ENCODE peak calls at places on chromosome 3, in five cellular contexts. P is Daoy, X is A549, O is lung, M is mucosa of gallbladder. J is an unnamed sample.

GRCh38 chr3:106534206-106534605 is 665.4 kb upstream of the CBLB start:
- DNase-seq in P (peak), M (no peak), X (no peak), O (no peak), J (peak)

GRCh38 chr3:126194713-126195305 is 14.4 kb upstream of the ALDH1L1 start:
- DNase-seq in O (no peak), P (no peak), M (no peak), X (no peak), J (no peak)

GRCh38 chr3:107271787-107272387 is 105.4 kb upstream of the CCDC54 start:
- DNase-seq in X (peak), P (peak), O (no peak), M (no peak), J (no peak)

GRCh38 chr3:113532698-113533533 is 561 bp downstream of the SIDT1 start:
- DNase-seq in M (no peak), P (peak), O (no peak), X (peak), J (no peak)

GRCh38 chr3:29697989-29698388 is 417.1 kb downstream of the RBMS3 start:
- DNase-seq in O (no peak), P (no peak), M (no peak), X (no peak), J (no peak)

GRCh38 chr3:157660847-157661246 is 157.6 kb upstream of the VEPH1 start:
- DNase-seq in X (no peak), M (no peak), P (no peak), O (no peak), J (no peak)

GRCh38 chr3:98778852-98779379 is 15.8 kb downstream of the ST3GAL6 start:
- DNase-seq in P (peak), M (no peak), O (no peak), X (no peak), J (peak)

GRCh38 chr3:96813820-96814580 is 394 bp upstream of the EPHA6 start:
- DNase-seq in P (peak), M (peak), O (no peak), X (peak), J (peak)

GRCh38 chr3:170714151-170714550 is 128.3 kb upstream of the SLC7A14 start:
- DNase-seq in X (no peak), P (peak), M (no peak), O (no peak), J (no peak)

GRCh38 chr3:139534992-139535879 is 4.3 kb downstream of the RBP1 start:
- DNase-seq in O (no peak), X (no peak), M (peak), P (peak), J (no peak)

GRCh38 chr3:147392083-147392916 is 14.0 kb downstream of the ZIC4 start:
- DNase-seq in P (peak), M (no peak), O (no peak), X (no peak), J (no peak)

GRCh38 chr3:183300996-183301562 is 48.0 kb downstream of the B3GNT5 start:
- DNase-seq in P (no peak), O (no peak), X (no peak), M (no peak), J (no peak)

GRCh38 chr3:180416111-180416541 is 185.8 kb upstream of the TTC14 start:
- DNase-seq in M (no peak), P (no peak), X (no peak), O (no peak), J (peak)

GRCh38 chr3:36647423-36647853 is 116.9 kb downstream of the DCLK3 start:
- DNase-seq in P (no peak), O (no peak), M (no peak), X (no peak), J (no peak)